ENCODE peak calls at places on chromosome 18, in eight cellular contexts. One of them, this sample, is unnamed. For H3K36me3 and H3K27me3, the result is how much of the 10 kb centered on the place peaks cover.

GRCh38 chr18:36441872-36442271 is 144.4 kb downstream of the FHOD3 start:
- DNase-seq in lower lobe of right lung: no peak
- DNase-seq in PC-9: no peak
- DNase-seq in hepatocyte: no peak
- DNase-seq in BJ: peak
- DNase-seq in breast epithelium: no peak
- DNase-seq in endothelial cell of umbilical vein: peak
- DNase-seq in tibial nerve: no peak
- DNase-seq in this sample: peak

GRCh38 chr18:49591271-49591670 is 29.4 kb downstream of the LIPG start:
- DNase-seq in BJ: no peak
- DNase-seq in hepatocyte: no peak
- DNase-seq in endothelial cell of umbilical vein: no peak
- DNase-seq in tibial nerve: no peak
- DNase-seq in breast epithelium: no peak
- DNase-seq in lower lobe of right lung: no peak
- DNase-seq in PC-9: no peak
- DNase-seq in this sample: no peak

GRCh38 chr18:42675810-42676209 is 439.7 kb downstream of the RIT2 start:
- DNase-seq in lower lobe of right lung: no peak
- DNase-seq in hepatocyte: no peak
- DNase-seq in PC-9: no peak
- DNase-seq in BJ: no peak
- DNase-seq in endothelial cell of umbilical vein: no peak
- DNase-seq in tibial nerve: no peak
- DNase-seq in breast epithelium: no peak
- DNase-seq in this sample: no peak

GRCh38 chr18:48412339-48412929 is 3.3 kb upstream of the ZBTB7C start:
- DNase-seq in BJ: no peak
- DNase-seq in lower lobe of right lung: no peak
- DNase-seq in endothelial cell of umbilical vein: peak
- DNase-seq in PC-9: no peak
- DNase-seq in breast epithelium: no peak
- DNase-seq in hepatocyte: peak
- DNase-seq in tibial nerve: no peak
- DNase-seq in this sample: no peak

GRCh38 chr18:25704096-25704870 is 352.3 kb upstream of the ZNF521 start:
- DNase-seq in hepatocyte: no peak
- DNase-seq in breast epithelium: no peak
- DNase-seq in lower lobe of right lung: no peak
- DNase-seq in tibial nerve: no peak
- DNase-seq in BJ: no peak
- DNase-seq in endothelial cell of umbilical vein: no peak
- DNase-seq in PC-9: no peak
- DNase-seq in this sample: no peak

GRCh38 chr18:7117390-7118355 is at the start of gene LAMA1:
- DNase-seq in hepatocyte: peak
- DNase-seq in PC-9: no peak
- DNase-seq in endothelial cell of umbilical vein: no peak
- DNase-seq in tibial nerve: no peak
- DNase-seq in BJ: no peak
- DNase-seq in lower lobe of right lung: no peak
- DNase-seq in breast epithelium: no peak
- DNase-seq in this sample: no peak

GRCh38 chr18:79058007-79058406 is 11.2 kb upstream of the ATP9B start:
- DNase-seq in PC-9: no peak
- DNase-seq in hepatocyte: no peak
- DNase-seq in breast epithelium: no peak
- DNase-seq in tibial nerve: no peak
- DNase-seq in endothelial cell of umbilical vein: no peak
- DNase-seq in lower lobe of right lung: no peak
- DNase-seq in BJ: no peak
- DNase-seq in this sample: no peak

GRCh38 chr18:30094556-30094955 is 948.0 kb downstream of the DSC3 start:
- DNase-seq in hepatocyte: no peak
- DNase-seq in breast epithelium: no peak
- DNase-seq in tibial nerve: no peak
- DNase-seq in PC-9: no peak
- DNase-seq in lower lobe of right lung: no peak
- DNase-seq in BJ: no peak
- DNase-seq in endothelial cell of umbilical vein: peak
- DNase-seq in this sample: peak

GRCh38 chr18:62288669-62289016 is 36.5 kb upstream of the TNFRSF11A start:
- DNase-seq in breast epithelium: no peak
- DNase-seq in PC-9: no peak
- DNase-seq in hepatocyte: no peak
- DNase-seq in tibial nerve: no peak
- DNase-seq in endothelial cell of umbilical vein: no peak
- DNase-seq in lower lobe of right lung: no peak
- DNase-seq in BJ: no peak
- DNase-seq in this sample: no peak

GRCh38 chr18:62289047-62289446 is 36.1 kb upstream of the TNFRSF11A start:
- DNase-seq in lower lobe of right lung: no peak
- DNase-seq in hepatocyte: no peak
- DNase-seq in breast epithelium: no peak
- DNase-seq in tibial nerve: no peak
- DNase-seq in PC-9: no peak
- DNase-seq in endothelial cell of umbilical vein: no peak
- DNase-seq in BJ: no peak
- DNase-seq in this sample: no peak

GRCh38 chr18:62282188-62282629 is 42.9 kb upstream of the TNFRSF11A start:
- DNase-seq in lower lobe of right lung: no peak
- DNase-seq in PC-9: no peak
- DNase-seq in hepatocyte: no peak
- DNase-seq in breast epithelium: no peak
- DNase-seq in BJ: peak
- DNase-seq in endothelial cell of umbilical vein: peak
- DNase-seq in tibial nerve: no peak
- DNase-seq in this sample: no peak

GRCh38 chr18:62284637-62285036 is 40.5 kb upstream of the TNFRSF11A start:
- DNase-seq in breast epithelium: no peak
- DNase-seq in hepatocyte: no peak
- DNase-seq in tibial nerve: no peak
- DNase-seq in endothelial cell of umbilical vein: no peak
- DNase-seq in lower lobe of right lung: no peak
- DNase-seq in BJ: no peak
- DNase-seq in PC-9: no peak
- DNase-seq in this sample: no peak

DNA sequence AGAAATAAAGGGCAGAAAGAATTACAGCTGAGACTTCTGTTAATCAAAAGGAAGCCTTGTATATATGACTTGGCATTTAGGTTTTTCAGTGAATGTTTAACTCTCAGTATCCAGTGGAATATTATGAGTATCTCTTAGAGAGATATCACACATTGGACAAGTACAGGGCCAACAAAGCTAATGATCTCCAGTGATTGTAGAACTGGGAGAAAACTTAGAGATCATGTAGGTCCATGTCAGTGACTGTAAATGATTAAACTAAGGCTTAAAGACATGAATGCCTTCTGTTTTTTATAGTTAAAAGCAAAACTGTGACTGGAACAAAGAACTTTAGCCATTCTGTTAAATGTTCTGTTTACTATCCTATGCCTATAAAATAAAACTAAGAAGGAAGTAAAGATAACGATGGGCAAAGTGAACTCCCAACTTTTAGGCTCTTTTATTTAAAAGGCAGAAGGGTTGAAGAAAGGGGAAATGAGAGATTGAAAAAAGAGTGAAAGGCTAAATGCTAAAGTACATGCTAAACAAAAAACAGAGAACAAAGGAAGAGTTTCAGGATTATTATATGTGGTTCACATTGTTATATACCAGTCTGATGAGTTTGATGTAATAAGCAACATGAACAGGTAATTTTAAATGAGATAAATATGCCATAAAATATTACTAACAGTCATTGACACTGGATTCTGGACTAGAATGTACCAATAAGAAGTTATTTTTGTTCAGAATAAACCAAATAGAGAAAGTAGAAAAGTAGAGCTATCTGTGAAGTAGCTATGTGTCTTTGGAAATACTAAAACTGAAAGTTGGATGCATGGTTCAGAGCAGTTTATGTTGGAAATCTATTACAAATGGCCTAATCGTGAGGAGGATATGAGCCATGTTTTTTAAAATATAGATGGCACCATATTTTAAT is 37.1 kb upstream of the TNFRSF11A start:
- DNase-seq in lower lobe of right lung: no peak
- DNase-seq in hepatocyte: peak
- DNase-seq in tibial nerve: no peak
- DNase-seq in endothelial cell of umbilical vein: no peak
- DNase-seq in breast epithelium: no peak
- DNase-seq in BJ: no peak
- DNase-seq in PC-9: no peak
- DNase-seq in this sample: peak
- H3K36me3 ChIP-seq in lower lobe of right lung: under half
- H3K36me3 ChIP-seq in hepatocyte: under half
- H3K36me3 ChIP-seq in tibial nerve: under half
- H3K36me3 ChIP-seq in endothelial cell of umbilical vein: under half
- H3K36me3 ChIP-seq in breast epithelium: under half
- H3K36me3 ChIP-seq in BJ: under half
- H3K36me3 ChIP-seq in PC-9: under half
- H3K36me3 ChIP-seq in this sample: under half

GRCh38 chr18:69897397-69898108 is 50.1 kb downstream of the CD226 start:
- DNase-seq in hepatocyte: no peak
- DNase-seq in BJ: no peak
- DNase-seq in breast epithelium: no peak
- DNase-seq in lower lobe of right lung: no peak
- DNase-seq in endothelial cell of umbilical vein: no peak
- DNase-seq in tibial nerve: no peak
- DNase-seq in PC-9: no peak
- DNase-seq in this sample: no peak

GRCh38 chr18:69906765-69907164 is 40.9 kb downstream of the CD226 start:
- DNase-seq in BJ: no peak
- DNase-seq in breast epithelium: no peak
- DNase-seq in endothelial cell of umbilical vein: no peak
- DNase-seq in lower lobe of right lung: no peak
- DNase-seq in tibial nerve: no peak
- DNase-seq in hepatocyte: no peak
- DNase-seq in PC-9: no peak
- DNase-seq in this sample: no peak

GRCh38 chr18:69898241-69898861 is 49.3 kb downstream of the CD226 start:
- DNase-seq in PC-9: no peak
- DNase-seq in hepatocyte: no peak
- DNase-seq in breast epithelium: no peak
- DNase-seq in BJ: no peak
- DNase-seq in lower lobe of right lung: no peak
- DNase-seq in tibial nerve: no peak
- DNase-seq in endothelial cell of umbilical vein: no peak
- DNase-seq in this sample: no peak

GRCh38 chr18:69895081-69896047 is 52.3 kb downstream of the CD226 start:
- DNase-seq in lower lobe of right lung: no peak
- DNase-seq in BJ: no peak
- DNase-seq in breast epithelium: no peak
- DNase-seq in PC-9: no peak
- DNase-seq in endothelial cell of umbilical vein: no peak
- DNase-seq in tibial nerve: no peak
- DNase-seq in hepatocyte: no peak
- DNase-seq in this sample: no peak

DNA sequence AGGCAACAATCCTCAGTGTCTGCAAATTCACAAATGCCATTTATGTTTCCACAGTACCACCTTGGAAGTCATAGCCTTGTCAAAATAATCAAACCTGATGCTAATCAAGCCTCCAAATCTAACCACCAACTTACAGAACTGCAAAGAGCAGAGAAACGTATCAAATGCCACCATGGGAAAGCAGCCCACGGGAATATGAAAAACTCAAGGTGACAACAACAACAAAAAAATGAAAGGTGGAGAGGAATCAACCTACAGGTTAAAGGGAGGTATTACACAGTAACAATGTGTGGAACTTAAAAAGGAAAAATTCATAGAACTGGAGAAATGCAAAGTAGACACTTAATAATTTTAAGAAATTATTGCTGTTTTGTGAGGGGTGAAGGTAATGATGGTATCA is 46.7 kb downstream of the CD226 start:
- DNase-seq in endothelial cell of umbilical vein: no peak
- DNase-seq in hepatocyte: no peak
- DNase-seq in BJ: no peak
- DNase-seq in lower lobe of right lung: no peak
- DNase-seq in breast epithelium: no peak
- DNase-seq in PC-9: no peak
- DNase-seq in tibial nerve: no peak
- DNase-seq in this sample: no peak
- TF ChIP-seq CTCF in endothelial cell of umbilical vein: no peak
- TF ChIP-seq CTCF in hepatocyte: peak
- TF ChIP-seq CTCF in BJ: no peak
- TF ChIP-seq CTCF in lower lobe of right lung: no peak
- TF ChIP-seq CTCF in breast epithelium: no peak
- TF ChIP-seq CTCF in PC-9: peak
- TF ChIP-seq CTCF in tibial nerve: no peak
- TF ChIP-seq CTCF in this sample: no peak

DNA sequence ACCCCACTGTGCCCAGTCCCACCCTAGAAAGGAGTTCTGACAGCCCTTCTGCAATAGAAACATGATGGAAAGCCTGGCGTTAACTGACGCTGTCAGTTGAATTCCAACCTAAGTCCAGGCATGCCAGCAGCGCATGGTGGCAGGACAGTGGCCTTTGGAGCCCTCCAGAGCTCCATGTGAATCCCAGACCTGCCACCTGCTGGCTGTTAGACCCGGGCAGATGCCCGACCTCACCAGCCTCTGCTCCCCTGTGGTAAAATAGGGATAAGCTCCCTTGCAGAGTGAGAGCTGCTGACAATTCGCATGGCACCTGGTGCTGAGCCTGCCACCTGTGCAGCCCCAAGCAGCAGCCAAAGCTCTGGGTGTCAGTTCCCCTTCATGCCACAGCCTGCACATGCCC is 138.6 kb downstream of the LOXHD1 start:
- DNase-seq in tibial nerve: no peak
- DNase-seq in breast epithelium: no peak
- DNase-seq in hepatocyte: no peak
- DNase-seq in BJ: no peak
- DNase-seq in lower lobe of right lung: no peak
- DNase-seq in endothelial cell of umbilical vein: no peak
- DNase-seq in PC-9: peak
- DNase-seq in this sample: no peak
- H3K27me3 ChIP-seq in tibial nerve: under half
- H3K27me3 ChIP-seq in breast epithelium: under half
- H3K27me3 ChIP-seq in hepatocyte: under half
- H3K27me3 ChIP-seq in BJ: under half
- H3K27me3 ChIP-seq in lower lobe of right lung: under half
- H3K27me3 ChIP-seq in endothelial cell of umbilical vein: under half
- H3K27me3 ChIP-seq in PC-9: half or more
- H3K27me3 ChIP-seq in this sample: under half

DNA sequence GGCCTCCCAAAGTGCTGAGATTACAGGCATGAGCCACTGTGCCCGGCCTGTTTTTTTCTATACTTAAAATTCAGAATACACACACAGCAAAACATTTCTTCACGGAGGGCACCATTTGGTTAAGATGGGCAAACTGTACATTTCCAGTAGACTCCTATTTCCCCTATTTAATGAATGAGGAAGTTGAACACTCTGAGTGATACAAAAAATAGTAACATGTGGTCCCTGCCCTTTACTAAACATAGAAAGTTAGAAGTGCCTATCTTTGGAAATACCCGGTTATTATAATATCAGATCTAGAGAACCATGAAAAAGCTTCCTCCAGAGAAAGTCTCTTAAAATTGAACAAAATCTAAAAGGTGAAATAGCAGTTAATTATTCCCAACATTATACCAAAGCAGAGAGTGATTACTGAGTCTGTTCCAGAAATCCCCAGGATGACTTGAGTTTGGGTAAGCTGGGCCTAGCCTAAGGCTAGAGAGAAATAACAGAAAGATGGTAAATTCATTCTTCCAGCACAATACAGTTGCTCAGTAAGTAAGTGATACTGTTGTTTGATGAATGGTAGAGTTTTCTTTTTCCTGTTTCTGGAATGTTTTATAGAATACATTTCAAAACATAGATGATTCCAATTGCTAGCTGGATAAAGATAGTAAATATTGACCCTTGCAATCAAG is 23.3 kb upstream of the RMC1 start:
- DNase-seq in PC-9: no peak
- DNase-seq in hepatocyte: no peak
- DNase-seq in tibial nerve: no peak
- DNase-seq in lower lobe of right lung: no peak
- DNase-seq in endothelial cell of umbilical vein: no peak
- DNase-seq in BJ: no peak
- DNase-seq in breast epithelium: no peak
- DNase-seq in this sample: no peak
- H3K36me3 ChIP-seq in PC-9: under half
- H3K36me3 ChIP-seq in hepatocyte: under half
- H3K36me3 ChIP-seq in tibial nerve: under half
- H3K36me3 ChIP-seq in lower lobe of right lung: half or more
- H3K36me3 ChIP-seq in endothelial cell of umbilical vein: under half
- H3K36me3 ChIP-seq in BJ: under half
- H3K36me3 ChIP-seq in breast epithelium: under half
- H3K36me3 ChIP-seq in this sample: under half